ENCODE peak calls at places on chromosomes 4 and X, in nine cellular contexts. One of them, this sample, is unnamed. For H3K4me1 and H3K9me3, the result is how much of the 10 kb centered on the place peaks cover.

GRCh38 chr4:139851639-139852038 is 186.0 kb downstream of the MGST2 start:
- DNase-seq in pancreas: no peak
- DNase-seq in colonic mucosa: no peak
- DNase-seq in IMR-90: no peak
- DNase-seq in transverse colon: no peak
- DNase-seq in tibial nerve: no peak
- DNase-seq in MM.1S: no peak
- DNase-seq in aorta: no peak
- DNase-seq in A549: no peak
- DNase-seq in this sample: no peak

GRCh38 chrX:117834076-117834475 is 282.5 kb downstream of the KLHL13 start:
- DNase-seq in IMR-90: no peak
- DNase-seq in colonic mucosa: no peak
- DNase-seq in A549: no peak
- DNase-seq in tibial nerve: no peak
- DNase-seq in transverse colon: no peak
- DNase-seq in MM.1S: no peak
- DNase-seq in pancreas: no peak
- DNase-seq in aorta: no peak
- DNase-seq in this sample: no peak

GRCh38 chr4:139902328-139903217 is 237.0 kb downstream of the MGST2 start:
- DNase-seq in tibial nerve: no peak
- DNase-seq in MM.1S: no peak
- DNase-seq in aorta: no peak
- DNase-seq in A549: no peak
- DNase-seq in IMR-90: peak
- DNase-seq in pancreas: no peak
- DNase-seq in transverse colon: no peak
- DNase-seq in colonic mucosa: no peak
- DNase-seq in this sample: no peak

GRCh38 chr4:22754091-22754490 is 61.4 kb downstream of the GBA3 start:
- DNase-seq in IMR-90: no peak
- DNase-seq in tibial nerve: no peak
- DNase-seq in pancreas: no peak
- DNase-seq in colonic mucosa: no peak
- DNase-seq in aorta: no peak
- DNase-seq in MM.1S: no peak
- DNase-seq in A549: no peak
- DNase-seq in transverse colon: no peak
- DNase-seq in this sample: no peak

GRCh38 chr4:70533791-70534190 is 15.4 kb downstream of the AMTN start:
- DNase-seq in colonic mucosa: no peak
- DNase-seq in MM.1S: no peak
- DNase-seq in pancreas: no peak
- DNase-seq in tibial nerve: no peak
- DNase-seq in aorta: no peak
- DNase-seq in IMR-90: no peak
- DNase-seq in transverse colon: no peak
- DNase-seq in A549: no peak
- DNase-seq in this sample: no peak

GRCh38 chr4:185933078-185933581 is 121.1 kb upstream of the SORBS2 start:
- DNase-seq in aorta: no peak
- DNase-seq in IMR-90: peak
- DNase-seq in A549: no peak
- DNase-seq in pancreas: no peak
- DNase-seq in tibial nerve: no peak
- DNase-seq in MM.1S: no peak
- DNase-seq in colonic mucosa: no peak
- DNase-seq in transverse colon: no peak
- DNase-seq in this sample: no peak

GRCh38 chr4:169314906-169315305 is 44.1 kb upstream of the SH3RF1 start:
- DNase-seq in pancreas: peak
- DNase-seq in transverse colon: peak
- DNase-seq in aorta: peak
- DNase-seq in colonic mucosa: peak
- DNase-seq in A549: peak
- DNase-seq in IMR-90: peak
- DNase-seq in tibial nerve: peak
- DNase-seq in MM.1S: no peak
- DNase-seq in this sample: no peak

GRCh38 chr4:152690706-152691651 is 11.2 kb upstream of the TMEM154 start:
- DNase-seq in A549: no peak
- DNase-seq in colonic mucosa: no peak
- DNase-seq in MM.1S: no peak
- DNase-seq in pancreas: no peak
- DNase-seq in transverse colon: no peak
- DNase-seq in aorta: no peak
- DNase-seq in tibial nerve: no peak
- DNase-seq in IMR-90: no peak
- DNase-seq in this sample: no peak

GRCh38 chr4:103075435-103075893 is 1.1 kb downstream of the SLC9B2 start:
- DNase-seq in MM.1S: peak
- DNase-seq in pancreas: no peak
- DNase-seq in colonic mucosa: no peak
- DNase-seq in A549: peak
- DNase-seq in transverse colon: no peak
- DNase-seq in aorta: no peak
- DNase-seq in IMR-90: peak
- DNase-seq in tibial nerve: no peak
- DNase-seq in this sample: no peak

GRCh38 chr4:162274354-162274753 is 110.6 kb upstream of the FSTL5 start:
- DNase-seq in transverse colon: peak
- DNase-seq in A549: no peak
- DNase-seq in tibial nerve: no peak
- DNase-seq in pancreas: no peak
- DNase-seq in IMR-90: no peak
- DNase-seq in MM.1S: peak
- DNase-seq in aorta: no peak
- DNase-seq in colonic mucosa: peak
- DNase-seq in this sample: no peak

GRCh38 chrX:11143931-11144678 is 33.0 kb downstream of the HCCS start:
- DNase-seq in MM.1S: peak
- DNase-seq in transverse colon: peak
- DNase-seq in colonic mucosa: peak
- DNase-seq in IMR-90: peak
- DNase-seq in pancreas: no peak
- DNase-seq in A549: peak
- DNase-seq in tibial nerve: peak
- DNase-seq in aorta: no peak
- DNase-seq in this sample: peak

GRCh38 chrX:18994713-18995112 is 10.8 kb upstream of the PHKA2 start:
- DNase-seq in pancreas: no peak
- DNase-seq in tibial nerve: no peak
- DNase-seq in transverse colon: no peak
- DNase-seq in IMR-90: peak
- DNase-seq in colonic mucosa: no peak
- DNase-seq in MM.1S: no peak
- DNase-seq in aorta: no peak
- DNase-seq in A549: peak
- DNase-seq in this sample: no peak

GRCh38 chrX:56069299-56069941 is 162.7 kb upstream of the KLF8 start:
- DNase-seq in tibial nerve: no peak
- DNase-seq in transverse colon: no peak
- DNase-seq in pancreas: no peak
- DNase-seq in aorta: peak
- DNase-seq in colonic mucosa: no peak
- DNase-seq in A549: no peak
- DNase-seq in MM.1S: no peak
- DNase-seq in IMR-90: no peak
- DNase-seq in this sample: no peak

GRCh38 chr4:178136736-178137345 is 694.6 kb upstream of the AGA start:
- DNase-seq in MM.1S: no peak
- DNase-seq in colonic mucosa: no peak
- DNase-seq in transverse colon: no peak
- DNase-seq in IMR-90: no peak
- DNase-seq in aorta: peak
- DNase-seq in pancreas: no peak
- DNase-seq in A549: no peak
- DNase-seq in tibial nerve: no peak
- DNase-seq in this sample: no peak

GRCh38 chr4:152193059-152193458 is 342.8 kb downstream of the FBXW7 start:
- DNase-seq in aorta: no peak
- DNase-seq in MM.1S: no peak
- DNase-seq in IMR-90: no peak
- DNase-seq in transverse colon: no peak
- DNase-seq in pancreas: no peak
- DNase-seq in A549: no peak
- DNase-seq in colonic mucosa: no peak
- DNase-seq in tibial nerve: no peak
- DNase-seq in this sample: no peak

GRCh38 chr4:119128125-119128524 is 7.5 kb upstream of the MYOZ2 start:
- DNase-seq in pancreas: no peak
- DNase-seq in tibial nerve: no peak
- DNase-seq in IMR-90: no peak
- DNase-seq in transverse colon: no peak
- DNase-seq in A549: no peak
- DNase-seq in aorta: no peak
- DNase-seq in colonic mucosa: no peak
- DNase-seq in MM.1S: no peak
- DNase-seq in this sample: no peak

GRCh38 chrX:10617964-10618342 is 2.4 kb downstream of the MID1 start:
- DNase-seq in aorta: no peak
- DNase-seq in IMR-90: peak
- DNase-seq in transverse colon: no peak
- DNase-seq in MM.1S: no peak
- DNase-seq in colonic mucosa: peak
- DNase-seq in pancreas: no peak
- DNase-seq in tibial nerve: no peak
- DNase-seq in A549: peak
- DNase-seq in this sample: no peak

GRCh38 chr4:117783716-117784115 is 250.6 kb upstream of the NDST3 start:
- DNase-seq in pancreas: no peak
- DNase-seq in MM.1S: no peak
- DNase-seq in aorta: no peak
- DNase-seq in transverse colon: no peak
- DNase-seq in A549: no peak
- DNase-seq in IMR-90: peak
- DNase-seq in tibial nerve: no peak
- DNase-seq in colonic mucosa: no peak
- DNase-seq in this sample: no peak

GRCh38 chr4:98656443-98656842 is 2.0 kb downstream of the TSPAN5 start:
- DNase-seq in aorta: no peak
- DNase-seq in transverse colon: no peak
- DNase-seq in pancreas: no peak
- DNase-seq in tibial nerve: no peak
- DNase-seq in MM.1S: no peak
- DNase-seq in colonic mucosa: no peak
- DNase-seq in A549: no peak
- DNase-seq in IMR-90: no peak
- DNase-seq in this sample: no peak
- H3K4me1 ChIP-seq in aorta: under half
- H3K4me1 ChIP-seq in transverse colon: under half
- H3K4me1 ChIP-seq in pancreas: under half
- H3K4me1 ChIP-seq in tibial nerve: half or more
- H3K4me1 ChIP-seq in MM.1S: under half
- H3K4me1 ChIP-seq in colonic mucosa: under half
- H3K4me1 ChIP-seq in A549: half or more
- H3K4me1 ChIP-seq in IMR-90: under half
- H3K4me1 ChIP-seq in this sample: under half

GRCh38 chr4:182286936-182287335 is 43.7 kb downstream of the TENM3 start:
- DNase-seq in MM.1S: no peak
- DNase-seq in transverse colon: no peak
- DNase-seq in pancreas: no peak
- DNase-seq in A549: no peak
- DNase-seq in colonic mucosa: no peak
- DNase-seq in tibial nerve: no peak
- DNase-seq in IMR-90: no peak
- DNase-seq in aorta: no peak
- DNase-seq in this sample: no peak

GRCh38 chr4:182289809-182290208 is 46.6 kb downstream of the TENM3 start:
- DNase-seq in MM.1S: no peak
- DNase-seq in transverse colon: no peak
- DNase-seq in colonic mucosa: no peak
- DNase-seq in aorta: no peak
- DNase-seq in pancreas: no peak
- DNase-seq in A549: no peak
- DNase-seq in tibial nerve: no peak
- DNase-seq in IMR-90: no peak
- DNase-seq in this sample: no peak

GRCh38 chr4:182280439-182281111 is 37.4 kb downstream of the TENM3 start:
- DNase-seq in MM.1S: no peak
- DNase-seq in tibial nerve: no peak
- DNase-seq in pancreas: no peak
- DNase-seq in colonic mucosa: no peak
- DNase-seq in aorta: no peak
- DNase-seq in IMR-90: peak
- DNase-seq in A549: no peak
- DNase-seq in transverse colon: no peak
- DNase-seq in this sample: no peak

GRCh38 chr4:182288534-182288933 is 45.3 kb downstream of the TENM3 start:
- DNase-seq in A549: no peak
- DNase-seq in MM.1S: peak
- DNase-seq in IMR-90: no peak
- DNase-seq in aorta: no peak
- DNase-seq in tibial nerve: no peak
- DNase-seq in pancreas: no peak
- DNase-seq in colonic mucosa: no peak
- DNase-seq in transverse colon: no peak
- DNase-seq in this sample: no peak

GRCh38 chr4:182286035-182286434 is 42.8 kb downstream of the TENM3 start:
- DNase-seq in A549: no peak
- DNase-seq in transverse colon: no peak
- DNase-seq in pancreas: no peak
- DNase-seq in colonic mucosa: no peak
- DNase-seq in tibial nerve: no peak
- DNase-seq in MM.1S: no peak
- DNase-seq in aorta: no peak
- DNase-seq in IMR-90: peak
- DNase-seq in this sample: no peak
- H3K9me3 ChIP-seq in A549: under half
- H3K9me3 ChIP-seq in transverse colon: under half
- H3K9me3 ChIP-seq in pancreas: under half
- H3K9me3 ChIP-seq in colonic mucosa: under half
- H3K9me3 ChIP-seq in tibial nerve: under half
- H3K9me3 ChIP-seq in MM.1S: under half
- H3K9me3 ChIP-seq in aorta: under half
- H3K9me3 ChIP-seq in IMR-90: under half
- H3K9me3 ChIP-seq in this sample: under half

GRCh38 chrX:119692241-119693031 is 532 bp downstream of the SEPTIN6 start:
- DNase-seq in transverse colon: peak
- DNase-seq in colonic mucosa: peak
- DNase-seq in IMR-90: peak
- DNase-seq in aorta: peak
- DNase-seq in MM.1S: peak
- DNase-seq in A549: peak
- DNase-seq in pancreas: peak
- DNase-seq in tibial nerve: no peak
- DNase-seq in this sample: peak
- H3K4me1 ChIP-seq in transverse colon: under half
- H3K4me1 ChIP-seq in colonic mucosa: under half
- H3K4me1 ChIP-seq in IMR-90: under half
- H3K4me1 ChIP-seq in aorta: under half
- H3K4me1 ChIP-seq in MM.1S: under half
- H3K4me1 ChIP-seq in A549: under half
- H3K4me1 ChIP-seq in pancreas: under half
- H3K4me1 ChIP-seq in tibial nerve: under half
- H3K4me1 ChIP-seq in this sample: under half

DNA sequence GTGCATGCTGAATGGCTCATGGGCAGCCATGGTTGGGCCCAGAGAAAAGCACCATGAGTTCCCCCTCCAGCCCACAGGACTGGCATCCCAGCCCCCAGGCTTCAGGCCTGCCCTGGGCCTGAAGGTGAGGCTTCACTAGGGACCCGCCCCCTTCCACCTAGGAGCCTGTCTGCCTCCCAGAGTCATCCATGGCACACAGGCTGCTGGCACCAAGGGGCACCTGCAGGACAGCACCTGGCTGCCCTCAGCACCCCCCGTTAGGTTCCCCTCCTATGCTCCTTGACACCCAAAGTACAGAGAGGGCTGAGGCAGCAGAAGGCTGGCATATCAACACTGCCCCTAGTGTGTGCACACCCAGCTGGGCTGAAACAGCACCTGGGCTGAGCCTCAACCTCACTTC is 566.7 kb upstream of the PCDH7 start:
- DNase-seq in tibial nerve: no peak
- DNase-seq in pancreas: no peak
- DNase-seq in A549: no peak
- DNase-seq in MM.1S: no peak
- DNase-seq in IMR-90: no peak
- DNase-seq in colonic mucosa: no peak
- DNase-seq in transverse colon: no peak
- DNase-seq in aorta: no peak
- DNase-seq in this sample: no peak
- H3K9me3 ChIP-seq in tibial nerve: under half
- H3K9me3 ChIP-seq in pancreas: under half
- H3K9me3 ChIP-seq in A549: under half
- H3K9me3 ChIP-seq in MM.1S: under half
- H3K9me3 ChIP-seq in IMR-90: under half
- H3K9me3 ChIP-seq in colonic mucosa: under half
- H3K9me3 ChIP-seq in transverse colon: under half
- H3K9me3 ChIP-seq in aorta: under half
- H3K9me3 ChIP-seq in this sample: under half